ENCODE peak calls at places on chromosomes 3 and 15, in five cellular contexts. O is left ventricle myocardium inferior, I is MM.1S, C is K562, W is stomach. H is an unnamed sample.

GRCh38 chr3:107660316-107660976 is 137.7 kb downstream of the BBX start:
- DNase-seq in O (no peak), I (peak; percentile 49), C (no peak), W (no peak), H (no peak)

GRCh38 chr3:189233225-189233858 is 61.6 kb downstream of the TPRG1 start:
- DNase-seq in O (peak; percentile 25), I (peak; percentile 21), C (peak; percentile 5), W (peak; percentile 47), H (peak; percentile 17)

GRCh38 chr15:33612721-33613304 is 302.0 kb downstream of the RYR3 start:
- DNase-seq in O (no peak), I (no peak), C (no peak), W (no peak), H (no peak)

GRCh38 chr15:89998923-89999675 is 2.0 kb upstream of the ZNF710 start:
- DNase-seq in O (no peak), I (no peak), C (no peak), W (no peak), H (no peak)

GRCh38 chr3:16697437-16698258 is 92.4 kb upstream of the DAZL start:
- DNase-seq in O (no peak), I (no peak), C (no peak), W (no peak), H (no peak)

GRCh38 chr15:31934821-31935220 is 95.5 kb upstream of the CHRNA7 start:
- DNase-seq in O (no peak), I (no peak), C (no peak), W (no peak), H (no peak)

GRCh38 chr15:40248006-40248783 is 9.3 kb downstream of the PAK6 start:
- DNase-seq in O (peak; percentile 16), I (no peak), C (no peak), W (no peak), H (no peak)

GRCh38 chr3:168002786-168003368 is 92.8 kb downstream of the GOLIM4 start:
- DNase-seq in O (no peak), I (no peak), C (peak; percentile 25), W (peak; percentile 64), H (no peak)

GRCh38 chr15:48406240-48406891 is 75.1 kb downstream of the DUT start:
- DNase-seq in O (no peak), I (no peak), C (no peak), W (no peak), H (no peak)

GRCh38 chr3:157129782-157130137 is 30.2 kb downstream of the CCNL1 start:
- DNase-seq in O (no peak), I (no peak), C (no peak), W (peak; percentile 53), H (no peak)

GRCh38 chr3:46097691-46098241 is 70.5 kb upstream of the XCR1 start:
- DNase-seq in O (no peak), I (no peak), C (no peak), W (no peak), H (peak; percentile 45)

GRCh38 chr15:67834593-67835348 is 5.1 kb downstream of the RNU6-1 start:
- DNase-seq in O (no peak), I (no peak), C (no peak), W (no peak), H (no peak)

GRCh38 chr3:17639765-17640164 is 102.7 kb downstream of the TBC1D5 start:
- DNase-seq in O (no peak), I (no peak), C (no peak), W (no peak), H (no peak)

GRCh38 chr3:143321058-143321769 is 201.6 kb downstream of the CHST2 start:
- DNase-seq in O (no peak), I (no peak), C (no peak), W (no peak), H (no peak)

GRCh38 chr3:184361532-184361931 is at the start of the genes CLCN2 and POLR2H:
- DNase-seq in O (peak; percentile 54), I (peak; percentile 74), C (peak; percentile 74), W (peak; percentile 50), H (peak; percentile 79)

GRCh38 chr3:126889276-126890201 is 93.4 kb upstream of the PLXNA1 start:
- DNase-seq in O (no peak), I (no peak), C (no peak), W (no peak), H (no peak)

GRCh38 chr3:143977326-143978262 is 6.0 kb downstream of the DIPK2A start:
- DNase-seq in O (no peak), I (peak; percentile 8), C (no peak), W (no peak), H (peak; percentile 28)

GRCh38 chr3:105614288-105615030 is 247.8 kb downstream of the ALCAM start:
- DNase-seq in O (no peak), I (no peak), C (peak; percentile 64), W (no peak), H (no peak)

GRCh38 chr3:65963787-65964707 is 74.7 kb downstream of the MAGI1 start:
- DNase-seq in O (no peak), I (no peak), C (peak; percentile 3), W (no peak), H (peak; percentile 74)

GRCh38 chr3:178845446-178846118 is 226.0 kb downstream of the ZMAT3 start:
- DNase-seq in O (no peak), I (no peak), C (no peak), W (no peak), H (no peak)

GRCh38 chr3:195178124-195178910 is 92.6 kb downstream of the XXYLT1 start:
- DNase-seq in O (peak; percentile 49), I (no peak), C (peak; percentile 86), W (peak; percentile 59), H (no peak)

GRCh38 chr3:61236556-61236955 is 14.7 kb downstream of the FHIT start:
- DNase-seq in O (no peak), I (peak; percentile 35), C (peak; percentile 28), W (no peak), H (peak; percentile 54)

GRCh38 chr3:99637381-99638111 is 848 bp upstream of the COL8A1 start:
- DNase-seq in O (peak; percentile 19), I (no peak), C (no peak), W (no peak), H (no peak)

GRCh38 chr3:193975072-193975535 is 160.8 kb upstream of the HES1 start:
- DNase-seq in O (no peak), I (no peak), C (no peak), W (peak; percentile 43), H (no peak)

GRCh38 chr15:92584105-92584504 is 71.5 kb downstream of the FAM174B start:
- DNase-seq in O (no peak), I (no peak), C (no peak), W (no peak), H (no peak)

GRCh38 chr3:11570251-11570650 is 73.5 kb downstream of the VGLL4 start:
- DNase-seq in O (no peak), I (no peak), C (no peak), W (no peak), H (no peak)

GRCh38 chr15:44501768-44502366 is 35.1 kb upstream of the EIF3J start:
- DNase-seq in O (no peak), I (peak; percentile 32), C (peak; percentile 43), W (no peak), H (peak; percentile 45)

DNA sequence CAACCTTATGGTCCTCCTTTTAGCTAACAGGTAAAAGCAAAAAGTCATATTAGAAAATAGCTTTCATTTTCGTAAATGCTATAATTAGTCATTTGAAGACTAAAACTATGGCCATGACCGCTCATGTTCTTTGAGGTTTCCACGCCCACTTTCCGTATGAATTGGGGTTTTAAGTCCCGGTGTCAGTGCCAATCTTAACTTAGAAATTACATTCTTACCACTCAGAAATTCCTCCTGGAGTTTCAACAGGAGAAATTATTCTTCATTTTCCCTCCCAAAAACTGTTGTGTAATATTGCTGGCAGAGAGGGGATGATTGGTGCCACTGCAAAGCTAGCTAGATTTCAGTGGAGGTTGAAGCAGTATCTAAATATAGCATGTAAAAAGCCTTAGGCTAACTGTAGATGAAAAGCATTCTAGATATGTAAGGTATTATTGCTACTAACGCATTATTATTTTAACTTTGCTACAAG is 71.0 kb upstream of the MDFIC2 start:
- DNase-seq in O (no peak), I (peak; percentile 89), C (no peak), W (no peak), H (peak; percentile 20)
- TF ChIP-seq CTCF in O (no peak), I (no peak), C (no peak), W (no peak), H (no peak)

GRCh38 chr15:52181938-52182780 is 9.0 kb downstream of the GNB5 start:
- DNase-seq in O (no peak), I (no peak), C (no peak), W (no peak), H (no peak)

GRCh38 chr15:52178765-52179164 is 12.4 kb downstream of the GNB5 start:
- DNase-seq in O (no peak), I (no peak), C (no peak), W (no peak), H (no peak)

GRCh38 chr15:52180851-52181450 is 10.2 kb downstream of the GNB5 start:
- DNase-seq in O (no peak), I (no peak), C (no peak), W (no peak), H (no peak)

GRCh38 chr15:52180196-52180835 is 10.9 kb downstream of the GNB5 start:
- DNase-seq in O (no peak), I (peak; percentile 62), C (no peak), W (no peak), H (peak; percentile 70)

DNA sequence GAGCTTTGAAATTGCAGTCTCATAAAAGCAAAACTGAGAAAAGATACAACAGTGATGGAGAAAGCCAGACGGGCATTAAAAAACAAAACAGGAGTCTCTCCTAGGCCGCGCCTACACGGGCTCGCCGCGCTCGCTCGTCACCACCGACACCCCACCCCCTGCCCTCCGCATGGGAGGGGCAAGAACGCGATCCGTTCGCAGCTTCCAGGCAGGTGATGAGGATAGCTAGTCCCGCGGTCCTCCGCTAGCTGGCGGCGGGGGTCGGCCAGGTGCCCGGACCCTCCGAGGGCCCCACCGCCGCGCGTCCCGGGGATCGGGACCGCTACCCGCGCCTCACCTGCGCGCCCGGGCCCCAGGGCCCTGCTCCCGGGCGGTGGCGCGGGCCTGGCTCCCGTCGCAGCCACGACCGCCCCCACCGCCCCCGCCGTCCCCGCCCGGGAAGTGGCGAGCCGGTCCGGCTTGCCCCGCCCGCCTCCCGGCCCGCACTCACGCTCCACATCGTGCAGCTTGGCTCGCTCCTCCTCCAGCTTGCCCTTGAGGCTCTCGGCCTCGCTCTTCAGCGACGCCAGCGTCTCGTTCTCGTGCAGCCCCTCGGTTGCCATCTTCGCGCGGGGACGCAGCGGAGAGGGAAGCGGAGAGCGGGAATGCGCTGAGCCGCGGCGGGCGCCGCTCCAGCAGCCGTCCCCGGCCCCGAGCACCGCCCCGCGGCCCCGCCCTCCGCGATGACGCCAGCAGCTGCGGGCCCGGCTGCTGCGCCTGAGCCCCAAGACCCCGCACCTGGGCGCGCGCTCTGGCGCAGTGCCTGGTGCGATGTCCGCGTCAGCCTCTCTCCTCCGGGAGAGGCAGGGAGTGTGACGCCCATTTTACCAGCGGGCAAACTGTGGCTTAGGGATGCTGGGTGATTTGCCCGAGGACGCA is 11.7 kb downstream of the GNB5 start:
- DNase-seq in O (peak; percentile 81), I (peak; percentile 89), C (peak; percentile 81), W (peak; percentile 87), H (peak; percentile 91)
- TF ChIP-seq CTCF in O (no peak), I (no peak), C (no peak), W (no peak), H (no peak)

GRCh38 chr3:169149349-169149890 is 514.1 kb downstream of the MECOM start:
- DNase-seq in O (peak; percentile 81), I (peak; percentile 90), C (peak; percentile 81), W (peak; percentile 93), H (peak; percentile 82)
- TF ChIP-seq CTCF in O (peak; percentile 92), I (peak; percentile 95), C (peak; percentile 90), W (peak; percentile 90), H (peak; percentile 82)

GRCh38 chr3:171297951-171298350 is 162.3 kb downstream of the TNIK start:
- DNase-seq in O (no peak), I (no peak), C (no peak), W (no peak), H (no peak)
- TF ChIP-seq CTCF in O (no peak), I (no peak), C (no peak), W (no peak), H (no peak)

H was measured in GM10248.